ENCODE peak calls at places on chromosomes 5 and 9, in seven cellular contexts. I, T, E, H, G, Y and U are unnamed samples.

GRCh38 chr9:35335164-35335563 is 154.7 kb upstream of the RUSC2 start:
- DNase-seq in Y (no peak), I (no peak), T (no peak), H (no peak), E (no peak), G (no peak), U (no peak)

GRCh38 chr5:181217805-181218065 is 5.3 kb upstream of the TRIM41 start:
- DNase-seq in G (no peak), T (peak; percentile 48), E (no peak), H (no peak), Y (no peak), I (no peak), U (no peak)

GRCh38 chr9:35237303-35237702 is 75.5 kb downstream of the UNC13B start:
- DNase-seq in G (no peak), H (no peak), E (no peak), T (no peak), Y (no peak), I (no peak), U (no peak)

GRCh38 chr5:175508896-175509295 is 30.5 kb downstream of the SFXN1 start:
- DNase-seq in T (no peak), Y (no peak), H (no peak), I (no peak), E (peak; percentile 51), G (no peak), U (no peak)

GRCh38 chr9:112783551-112783954 is 33.0 kb downstream of the SNX30 start:
- DNase-seq in I (no peak), T (no peak), E (no peak), H (no peak), G (no peak), Y (no peak), U (no peak)

GRCh38 chr5:143080407-143080806 is 310.2 kb downstream of the ARHGAP26 start:
- DNase-seq in E (no peak), G (no peak), Y (no peak), T (no peak), H (no peak), I (no peak), U (no peak)

GRCh38 chr5:111143910-111144309 is 51.8 kb downstream of the WDR36 start:
- DNase-seq in I (peak; percentile 41), G (no peak), Y (peak; percentile 68), T (no peak), H (peak; percentile 40), E (no peak), U (no peak)

GRCh38 chr5:134637106-134637721 is 4.6 kb upstream of the SAR1B start:
- DNase-seq in I (no peak), G (no peak), E (no peak), Y (no peak), H (no peak), T (no peak), U (no peak)

GRCh38 chr5:175104682-175105081 is 339.3 kb downstream of the DRD1 start:
- DNase-seq in G (no peak), H (no peak), T (no peak), Y (no peak), E (no peak), I (no peak), U (no peak)

GRCh38 chr5:169695919-169696490 is 58.9 kb downstream of the DOCK2 start:
- DNase-seq in G (no peak), E (peak; percentile 86), H (no peak), T (no peak), I (no peak), Y (peak; percentile 100), U (no peak)

GRCh38 chr5:74685979-74686631 is 1.1 kb downstream of the HEXB start:
- DNase-seq in E (no peak), H (no peak), G (no peak), Y (no peak), T (no peak), I (peak; percentile 34), U (no peak)

GRCh38 chr9:112380771-112381181 is 868 bp downstream of the HSDL2 start:
- DNase-seq in T (no peak), E (peak; percentile 34), H (no peak), I (peak; percentile 30), G (no peak), Y (no peak), U (no peak)

GRCh38 chr5:82010696-82011095 is 38.9 kb downstream of the ATG10 start:
- DNase-seq in H (no peak), T (no peak), Y (no peak), G (no peak), E (no peak), I (no peak), U (no peak)